ENCODE peak calls at places on chromosomes 6 and 20, in four cellular contexts. E, P, G and J are unnamed samples.

GRCh38 chr20:18197382-18198070 is 59.9 kb downstream of the KAT14 start:
- DNase-seq in E (no peak), P (no peak), G (no peak), J (no peak)

GRCh38 chr6:16657768-16658167 is 103.5 kb downstream of the ATXN1 start:
- DNase-seq in E (no peak), P (no peak), G (no peak), J (no peak)

GRCh38 chr6:170522565-170523183 is 30.4 kb downstream of the PSMB1 start:
- DNase-seq in E (no peak), P (peak; percentile 24), G (peak; percentile 40), J (no peak)

GRCh38 chr20:48686238-48687096 is 141.3 kb downstream of the PREX1 start:
- DNase-seq in E (peak; percentile 52), P (no peak), G (peak; percentile 72), J (no peak)

GRCh38 chr6:143656026-143656425 is 21.7 kb upstream of the PHACTR2 start:
- DNase-seq in E (no peak), P (no peak), G (no peak), J (no peak)

GRCh38 chr20:1299522-1299921 is 29.4 kb downstream of the SDCBP2 start:
- DNase-seq in E (peak; percentile 45), P (no peak), G (no peak), J (no peak)

GRCh38 chr6:41711323-41712038 is 23.9 kb downstream of the TFEB start:
- DNase-seq in E (no peak), P (no peak), G (no peak), J (no peak)

GRCh38 chr20:3586111-3586510 is 77.1 kb downstream of the GFRA4 start:
- DNase-seq in E (no peak), P (no peak), G (no peak), J (no peak)

GRCh38 chr6:106116125-106116524 is 30.0 kb downstream of the PRDM1 start:
- DNase-seq in E (no peak), P (peak; percentile 13), G (peak; percentile 67), J (no peak)

GRCh38 chr6:14838041-14838596 is 407.8 kb upstream of the JARID2 start:
- DNase-seq in E (no peak), P (no peak), G (peak; percentile 24), J (no peak)

GRCh38 chr20:48624315-48625020 is 203.3 kb downstream of the PREX1 start:
- DNase-seq in E (peak; percentile 63), P (no peak), G (no peak), J (no peak)

GRCh38 chr6:32665621-32666140 is 776 bp downstream of the HLA-DQB1 start:
- DNase-seq in E (no peak), P (no peak), G (no peak), J (no peak)

GRCh38 chr20:40948352-40949267 is 80.0 kb upstream of the TOP1 start:
- DNase-seq in E (no peak), P (peak; percentile 35), G (peak; percentile 53), J (no peak)

GRCh38 chr6:129359811-129360787 is 349.9 kb downstream of the ARHGAP18 start:
- DNase-seq in E (no peak), P (no peak), G (peak; percentile 40), J (no peak)

GRCh38 chr20:57810511-57811372 is 100.9 kb upstream of the PMEPA1 start:
- DNase-seq in E (peak; percentile 46), P (no peak), G (no peak), J (no peak)

GRCh38 chr6:161393839-161394364 is 120.0 kb upstream of the AGPAT4 start:
- DNase-seq in E (no peak), P (peak; percentile 90), G (peak; percentile 91), J (no peak)

GRCh38 chr20:59770270-59770669 is 163.2 kb downstream of the SYCP2 start:
- DNase-seq in E (peak; percentile 11), P (no peak), G (no peak), J (no peak)

GRCh38 chr6:80364206-80364605 is 257.7 kb downstream of the BCKDHB start:
- DNase-seq in E (no peak), P (no peak), G (no peak), J (no peak)

GRCh38 chr6:17877196-17877889 is 110.1 kb downstream of the KIF13A start:
- DNase-seq in E (no peak), P (peak; percentile 81), G (peak; percentile 26), J (no peak)

GRCh38 chr6:6685249-6685667 is 96.7 kb downstream of the LY86 start:
- DNase-seq in E (no peak), P (no peak), G (no peak), J (no peak)

GRCh38 chr6:78505178-78505577 is 362.2 kb upstream of the IRAK1BP1 start:
- DNase-seq in E (no peak), P (no peak), G (no peak), J (no peak)
- H3K4me3 ChIP-seq in E (no peak overlapping the region), P (peak overlapping the region; percentile 52), G (no peak overlapping the region), J (no peak overlapping the region)

GRCh38 chr6:116561377-116562018 is 7.9 kb downstream of the CALHM4 start:
- DNase-seq in E (peak; percentile 86), P (peak; percentile 75), G (peak; percentile 89), J (no peak)
- H3K4me3 ChIP-seq in E (peak overlapping the region; percentile 38), P (no peak overlapping the region), G (peak overlapping the region; percentile 16), J (no peak overlapping the region)

GRCh38 chr20:62073323-62073722 is 7.6 kb upstream of the TAF4 start:
- DNase-seq in E (no peak), P (no peak), G (no peak), J (no peak)
- H3K4me3 ChIP-seq in E (no peak overlapping the region), P (no peak overlapping the region), G (no peak overlapping the region), J (no peak overlapping the region)

GRCh38 chr6:90202156-90202555 is 94.5 kb downstream of the BACH2 start:
- DNase-seq in E (no peak), P (no peak), G (no peak), J (no peak)
- H3K4me3 ChIP-seq in E (no peak overlapping the region), P (no peak overlapping the region), G (no peak overlapping the region), J (no peak overlapping the region)

GRCh38 chr20:31677553-31678260 is 40.0 kb downstream of the COX4I2 start:
- DNase-seq in E (peak; percentile 11), P (no peak), G (no peak), J (no peak)

GRCh38 chr20:31678389-31679356 is 41.0 kb downstream of the COX4I2 start:
- DNase-seq in E (peak; percentile 39), P (no peak), G (no peak), J (no peak)

GRCh38 chr20:31680286-31681127 is 42.2 kb downstream of the BCL2L1 start:
- DNase-seq in E (peak; percentile 2), P (no peak), G (no peak), J (no peak)

GRCh38 chr20:31681128-31681727 is 41.4 kb downstream of the BCL2L1 start:
- DNase-seq in E (peak; percentile 50), P (no peak), G (no peak), J (no peak)

DNA sequence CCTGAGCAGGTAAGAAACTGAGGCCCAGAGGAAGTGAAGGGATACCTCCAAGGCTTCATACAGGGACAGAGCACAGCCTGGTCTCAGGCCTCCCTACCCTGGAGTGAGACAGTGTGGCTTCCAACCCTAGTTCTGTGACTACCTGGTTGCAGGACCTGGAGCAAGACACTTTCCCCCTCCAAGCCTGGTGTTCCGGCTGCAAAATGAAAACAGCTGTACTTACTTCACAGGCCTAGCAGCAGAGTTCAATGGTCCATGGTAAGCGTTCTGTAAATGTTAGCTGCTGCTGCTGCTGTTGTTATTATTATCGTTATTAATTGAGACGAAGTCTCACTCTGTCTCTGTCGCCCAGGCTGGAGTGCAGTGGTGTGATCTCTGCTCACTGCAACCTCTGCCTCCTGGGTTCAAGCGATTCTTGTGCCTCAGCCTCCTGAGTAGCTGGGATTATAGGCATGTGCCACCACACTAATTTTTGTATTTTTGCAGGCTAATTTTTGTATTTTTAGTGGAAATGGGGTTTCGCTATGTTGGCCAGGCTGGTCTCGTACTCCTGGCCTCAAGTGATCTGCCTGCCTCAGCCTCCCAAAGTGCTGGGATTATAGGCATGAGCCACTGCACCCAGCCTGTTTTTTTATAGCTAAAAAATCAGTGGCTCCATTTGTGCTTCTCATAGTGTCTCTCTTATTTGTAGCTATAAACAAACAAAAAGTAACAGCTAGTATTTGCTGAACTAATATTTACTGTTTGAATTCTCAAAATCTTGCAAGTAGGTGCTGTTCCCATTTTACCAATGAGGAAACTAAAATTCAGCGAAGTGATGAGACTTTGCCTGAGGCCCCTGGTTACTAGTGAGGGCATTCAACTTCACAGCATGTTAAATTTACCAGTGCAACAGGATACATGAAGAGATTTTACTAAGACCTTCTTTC is 41.9 kb downstream of the COX4I2 start:
- DNase-seq in E (peak; percentile 31), P (no peak), G (no peak), J (no peak)
- H3K4me3 ChIP-seq in E (no peak overlapping the region), P (no peak overlapping the region), G (no peak overlapping the region), J (no peak overlapping the region)

GRCh38 chr20:49701916-49702315 is 11.8 kb downstream of the B4GALT5 start:
- DNase-seq in E (no peak), P (no peak), G (no peak), J (no peak)

GRCh38 chr20:49698477-49698876 is 15.2 kb downstream of the B4GALT5 start:
- DNase-seq in E (no peak), P (no peak), G (no peak), J (no peak)

GRCh38 chr20:49699200-49699992 is 14.3 kb downstream of the B4GALT5 start:
- DNase-seq in E (no peak), P (peak; percentile 67), G (peak; percentile 75), J (no peak)

GRCh38 chr20:49701313-49701731 is 12.4 kb downstream of the B4GALT5 start:
- DNase-seq in E (no peak), P (peak; percentile 43), G (peak; percentile 64), J (no peak)

GRCh38 chr20:49700411-49701185 is 13.1 kb downstream of the B4GALT5 start:
- DNase-seq in E (no peak), P (peak; percentile 81), G (peak; percentile 90), J (no peak)
- H3K4me3 ChIP-seq in E (no peak overlapping the region), P (no peak overlapping the region), G (peak overlapping the region; percentile 23), J (no peak overlapping the region)

DNA sequence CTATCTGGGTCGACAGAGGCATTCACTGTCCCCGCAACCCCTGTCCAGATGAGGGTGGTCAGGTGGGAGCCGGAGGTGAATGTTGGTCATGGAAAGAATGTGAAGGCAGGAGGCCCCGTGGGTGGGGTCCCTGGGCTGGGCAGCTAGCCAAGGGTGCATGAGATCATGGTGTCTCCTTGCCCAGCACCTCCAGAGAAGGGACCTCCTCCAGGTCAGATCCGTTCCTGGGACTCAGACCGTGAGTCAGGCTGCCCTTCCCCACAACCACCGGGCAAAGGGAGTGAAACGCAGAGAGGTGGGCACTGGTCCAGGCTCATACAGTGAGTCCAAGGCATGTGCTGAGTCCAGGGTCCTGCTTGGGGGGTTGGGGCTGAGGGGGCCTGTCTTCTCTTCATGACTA is 3.5 kb downstream of the FOXS1 start:
- DNase-seq in E (peak; percentile 93), P (peak; percentile 66), G (peak; percentile 51), J (no peak)
- H3K4me3 ChIP-seq in E (no peak overlapping the region), P (no peak overlapping the region), G (no peak overlapping the region), J (no peak overlapping the region)